ENCODE peak calls at places on chromosomes 7 and 10, in four cellular contexts. One of them, this sample, is unnamed.

GRCh38 chr7:79590571-79591274 is 137.3 kb upstream of the MAGI2 start:
- DNase-seq in stimulated activated CD8-positive, alpha-beta memory T cell treated with anti-CD3 and anti-CD28 coated beads, Interleukin-12 subunit alpha, Interleukin-12 subunit beta, amount 100 ng/mL, for 4 hours: no peak
- DNase-seq in mammary epithelial cell: no peak
- DNase-seq in astrocyte of the spinal cord: no peak
- DNase-seq in this sample: no peak

GRCh38 chr7:44259547-44260457 is 59.0 kb downstream of the YKT6 start:
- DNase-seq in stimulated activated CD8-positive, alpha-beta memory T cell treated with anti-CD3 and anti-CD28 coated beads, Interleukin-12 subunit alpha, Interleukin-12 subunit beta, amount 100 ng/mL, for 4 hours: no peak
- DNase-seq in mammary epithelial cell: peak; percentile 71
- DNase-seq in astrocyte of the spinal cord: peak; percentile 85
- DNase-seq in this sample: peak; percentile 70

GRCh38 chr7:12866237-12866636 is 178.8 kb downstream of the ARL4A start:
- DNase-seq in stimulated activated CD8-positive, alpha-beta memory T cell treated with anti-CD3 and anti-CD28 coated beads, Interleukin-12 subunit alpha, Interleukin-12 subunit beta, amount 100 ng/mL, for 4 hours: no peak
- DNase-seq in mammary epithelial cell: no peak
- DNase-seq in astrocyte of the spinal cord: no peak
- DNase-seq in this sample: no peak

GRCh38 chr10:92550924-92551323 is 23.0 kb downstream of the IDE start:
- DNase-seq in stimulated activated CD8-positive, alpha-beta memory T cell treated with anti-CD3 and anti-CD28 coated beads, Interleukin-12 subunit alpha, Interleukin-12 subunit beta, amount 100 ng/mL, for 4 hours: no peak
- DNase-seq in mammary epithelial cell: no peak
- DNase-seq in astrocyte of the spinal cord: no peak
- DNase-seq in this sample: no peak

GRCh38 chr7:130875265-130875741 is 141.3 kb upstream of the KLF14 start:
- DNase-seq in stimulated activated CD8-positive, alpha-beta memory T cell treated with anti-CD3 and anti-CD28 coated beads, Interleukin-12 subunit alpha, Interleukin-12 subunit beta, amount 100 ng/mL, for 4 hours: no peak
- DNase-seq in mammary epithelial cell: no peak
- DNase-seq in astrocyte of the spinal cord: no peak
- DNase-seq in this sample: no peak

GRCh38 chr7:90626011-90626410 is 29.9 kb downstream of the CDK14 start:
- DNase-seq in stimulated activated CD8-positive, alpha-beta memory T cell treated with anti-CD3 and anti-CD28 coated beads, Interleukin-12 subunit alpha, Interleukin-12 subunit beta, amount 100 ng/mL, for 4 hours: no peak
- DNase-seq in mammary epithelial cell: peak; percentile 26
- DNase-seq in astrocyte of the spinal cord: peak; percentile 42
- DNase-seq in this sample: no peak

GRCh38 chr10:123781956-123782500 is 109.6 kb downstream of the CPXM2 start:
- DNase-seq in stimulated activated CD8-positive, alpha-beta memory T cell treated with anti-CD3 and anti-CD28 coated beads, Interleukin-12 subunit alpha, Interleukin-12 subunit beta, amount 100 ng/mL, for 4 hours: no peak
- DNase-seq in mammary epithelial cell: peak; percentile 26
- DNase-seq in astrocyte of the spinal cord: no peak
- DNase-seq in this sample: no peak

GRCh38 chr7:149196151-149196704 is 882 bp downstream of the ZNF282 start:
- DNase-seq in stimulated activated CD8-positive, alpha-beta memory T cell treated with anti-CD3 and anti-CD28 coated beads, Interleukin-12 subunit alpha, Interleukin-12 subunit beta, amount 100 ng/mL, for 4 hours: peak; percentile 0
- DNase-seq in mammary epithelial cell: no peak
- DNase-seq in astrocyte of the spinal cord: no peak
- DNase-seq in this sample: no peak

GRCh38 chr7:74000489-74001149 is 27.4 kb upstream of the ELN start:
- DNase-seq in stimulated activated CD8-positive, alpha-beta memory T cell treated with anti-CD3 and anti-CD28 coated beads, Interleukin-12 subunit alpha, Interleukin-12 subunit beta, amount 100 ng/mL, for 4 hours: no peak
- DNase-seq in mammary epithelial cell: no peak
- DNase-seq in astrocyte of the spinal cord: no peak
- DNase-seq in this sample: peak; percentile 49

GRCh38 chr7:51045319-51046102 is 262.8 kb upstream of the GRB10 start:
- DNase-seq in stimulated activated CD8-positive, alpha-beta memory T cell treated with anti-CD3 and anti-CD28 coated beads, Interleukin-12 subunit alpha, Interleukin-12 subunit beta, amount 100 ng/mL, for 4 hours: no peak
- DNase-seq in mammary epithelial cell: peak; percentile 60
- DNase-seq in astrocyte of the spinal cord: peak; percentile 91
- DNase-seq in this sample: no peak